ENCODE peak calls at places on chromosomes 4 and X, in four cellular contexts. P is gastrocnemius medialis; D is PC-3; B is effector memory CD4-positive, alpha-beta T cell. J is an unnamed sample.

GRCh38 chr4:164977243-164978164 is at the start of gene TRIM61:
- DNase-seq in D (no peak), P (no peak), B (peak), J (peak)

GRCh38 chr4:38141808-38142500 is 181.8 kb downstream of the PTTG2 start:
- DNase-seq in P (no peak), D (peak), B (no peak), J (no peak)

GRCh38 chr4:150849016-150849415 is 166.1 kb downstream of the LRBA start:
- DNase-seq in D (peak), P (no peak), B (no peak), J (no peak)

GRCh38 chr4:147617173-147617840 is at the start of gene TMEM184C:
- DNase-seq in D (peak), B (peak), P (peak), J (peak)

GRCh38 chr4:168797176-168797575 is 212.9 kb downstream of the CBR4 start:
- DNase-seq in D (peak), B (no peak), P (no peak), J (no peak)

GRCh38 chr4:67452100-67452887 is 93.0 kb downstream of the CENPC start:
- DNase-seq in P (no peak), B (no peak), D (no peak), J (no peak)

GRCh38 chr4:114752404-114752803 is 153.8 kb downstream of the UGT8 start:
- DNase-seq in B (no peak), P (no peak), D (no peak), J (no peak)

GRCh38 chrX:5852941-5853340 is 375.7 kb downstream of the NLGN4X start:
- DNase-seq in D (no peak), B (no peak), P (no peak), J (peak)

GRCh38 chrX:132737743-132738142 is 220.7 kb downstream of the HS6ST2 start:
- DNase-seq in B (no peak), P (no peak), D (peak), J (peak)

GRCh38 chrX:22069586-22069985 is 37.5 kb downstream of the PHEX start:
- DNase-seq in D (no peak), P (no peak), B (no peak), J (no peak)

GRCh38 chr4:123516576-123516975 is 120.0 kb downstream of the SPRY1 start:
- DNase-seq in B (no peak), D (no peak), P (no peak), J (no peak)

GRCh38 chr4:24003476-24003875 is 113.6 kb upstream of the PPARGC1A start:
- DNase-seq in D (no peak), B (no peak), P (no peak), J (no peak)

DNA sequence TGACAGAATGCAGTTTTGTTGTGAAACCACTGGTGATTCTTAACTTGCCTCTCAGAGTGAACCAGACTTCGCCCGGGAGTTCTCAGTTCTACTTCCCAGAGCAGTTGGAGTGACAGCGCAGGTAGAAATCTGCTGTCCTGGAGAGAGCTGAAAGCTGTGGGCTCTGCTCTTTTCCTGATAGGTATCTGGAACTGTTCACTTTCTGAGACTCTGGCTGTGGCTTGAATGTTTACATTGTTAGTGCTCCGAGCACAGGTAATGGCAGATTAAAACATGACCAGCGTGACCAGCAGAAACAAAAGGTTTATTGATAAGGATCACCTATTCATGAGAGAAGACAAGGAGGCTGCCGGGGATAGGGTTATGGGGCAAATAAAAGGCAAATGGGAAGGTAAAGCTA is 360.8 kb downstream of the BMPR1B start:
- DNase-seq in B (no peak), D (no peak), P (no peak), J (no peak)
- H3K27ac ChIP-seq in B (no peak), D (no peak), P (no peak), J (no peak)

GRCh38 chr4:185257086-185257485 is 47.7 kb downstream of the SNX25 start:
- DNase-seq in D (no peak), B (no peak), P (no peak), J (no peak)
- H3K27ac ChIP-seq in D (no peak), B (no peak), P (no peak), J (no peak)

GRCh38 chr4:99379571-99379970 is 27.0 kb upstream of the ADH1C start:
- DNase-seq in B (no peak), P (no peak), D (no peak), J (no peak)

GRCh38 chr4:99382745-99383360 is 30.3 kb upstream of the ADH1C start:
- DNase-seq in D (no peak), B (no peak), P (no peak), J (no peak)

GRCh38 chr4:99381588-99382175 is 29.1 kb upstream of the ADH1C start:
- DNase-seq in D (no peak), P (no peak), B (no peak), J (no peak)

GRCh38 chr4:99383381-99383780 is 30.8 kb upstream of the ADH1C start:
- DNase-seq in D (no peak), B (no peak), P (no peak), J (no peak)

DNA sequence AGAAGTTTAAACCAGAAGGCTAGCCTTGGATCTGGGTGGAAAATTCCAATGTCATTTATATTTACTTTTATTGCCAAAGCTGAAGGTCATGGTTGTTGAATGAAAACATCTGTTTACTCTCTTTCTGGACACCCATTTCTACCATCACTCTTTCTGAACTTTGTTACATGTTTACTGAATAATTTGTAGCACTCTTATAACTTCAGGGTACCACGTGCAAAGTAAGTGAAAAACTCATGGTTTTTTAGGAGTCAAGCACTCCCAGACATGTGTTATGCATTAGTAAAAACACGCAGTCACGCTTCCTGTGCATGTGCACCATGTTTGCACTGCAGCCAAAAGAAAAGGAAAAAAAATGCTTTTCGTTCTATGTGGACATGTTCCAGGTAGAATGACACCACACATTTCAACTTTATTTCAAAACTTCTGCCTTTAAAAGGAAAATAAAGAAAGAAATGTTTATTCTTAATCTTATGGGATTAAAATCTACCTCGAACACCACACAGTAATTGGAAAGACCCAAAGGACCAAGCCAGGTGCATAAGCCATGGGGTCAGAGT is 31.4 kb upstream of the ADH1C start:
- DNase-seq in B (no peak), D (no peak), P (peak), J (peak)
- H3K27ac ChIP-seq in B (no peak), D (no peak), P (peak), J (peak)

DNA sequence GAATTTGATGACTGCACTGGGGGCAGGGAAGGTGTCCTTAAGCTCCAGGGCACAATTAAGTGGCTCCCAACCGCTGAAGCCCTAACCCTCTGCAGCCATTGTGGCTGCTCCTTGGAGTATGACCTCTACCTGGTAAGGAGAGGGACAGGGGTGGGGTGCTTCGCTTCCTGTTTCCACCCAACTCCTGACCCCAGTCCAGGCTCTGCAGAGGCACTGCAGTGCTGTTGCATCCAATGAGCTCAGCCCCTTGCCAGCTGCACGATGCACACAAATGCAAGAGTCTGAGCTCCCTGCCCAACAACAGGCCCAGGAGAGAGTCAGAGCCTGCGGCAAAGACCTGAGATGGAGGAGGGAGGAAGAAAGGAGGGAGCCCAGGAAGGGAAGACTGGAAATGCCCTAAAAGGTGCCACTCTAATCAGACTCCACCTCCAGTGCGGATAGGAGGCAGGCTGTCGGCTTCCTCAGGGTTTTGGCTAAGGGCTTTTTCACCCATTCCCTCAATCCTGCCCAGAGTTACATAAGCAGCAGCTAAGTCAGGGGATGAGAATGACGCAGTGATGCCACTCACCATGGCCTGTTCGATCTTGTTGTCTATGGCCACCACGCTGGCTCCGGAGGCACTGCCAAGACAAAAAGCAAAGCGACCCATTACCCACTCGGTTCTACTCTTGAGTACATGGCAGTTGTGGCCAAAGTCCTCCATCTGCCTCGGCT is 60.1 kb downstream of the TSC22D3 start:
- DNase-seq in P (no peak), B (no peak), D (no peak), J (no peak)
- H3K27ac ChIP-seq in P (peak), B (peak), D (peak), J (peak)

GRCh38 chr4:7382634-7383014 is 52.1 kb downstream of the PSAPL1 start:
- DNase-seq in P (no peak), B (no peak), D (no peak), J (no peak)
- H3K27ac ChIP-seq in P (no peak), B (no peak), D (no peak), J (no peak)

GRCh38 chr4:155705664-155706063 is 39.0 kb downstream of the GUCY1A1 start:
- DNase-seq in B (no peak), P (no peak), D (peak), J (no peak)

GRCh38 chr4:155701827-155702226 is 35.2 kb downstream of the GUCY1A1 start:
- DNase-seq in P (no peak), D (no peak), B (no peak), J (no peak)

GRCh38 chr4:155707251-155707650 is 40.6 kb downstream of the GUCY1A1 start:
- DNase-seq in D (no peak), B (no peak), P (no peak), J (peak)

GRCh38 chr4:155703486-155704227 is 37.0 kb downstream of the GUCY1A1 start:
- DNase-seq in P (no peak), D (peak), B (no peak), J (no peak)

GRCh38 chr4:155704841-155705404 is 38.3 kb downstream of the GUCY1A1 start:
- DNase-seq in P (no peak), D (no peak), B (no peak), J (no peak)
- H3K27ac ChIP-seq in P (no peak), D (no peak), B (no peak), J (no peak)

GRCh38 chr4:119615068-119615744 is 13.4 kb downstream of the PDE5A start:
- DNase-seq in B (no peak), P (no peak), D (no peak), J (no peak)
- H3K27ac ChIP-seq in B (no peak), P (peak), D (no peak), J (no peak)

DNA sequence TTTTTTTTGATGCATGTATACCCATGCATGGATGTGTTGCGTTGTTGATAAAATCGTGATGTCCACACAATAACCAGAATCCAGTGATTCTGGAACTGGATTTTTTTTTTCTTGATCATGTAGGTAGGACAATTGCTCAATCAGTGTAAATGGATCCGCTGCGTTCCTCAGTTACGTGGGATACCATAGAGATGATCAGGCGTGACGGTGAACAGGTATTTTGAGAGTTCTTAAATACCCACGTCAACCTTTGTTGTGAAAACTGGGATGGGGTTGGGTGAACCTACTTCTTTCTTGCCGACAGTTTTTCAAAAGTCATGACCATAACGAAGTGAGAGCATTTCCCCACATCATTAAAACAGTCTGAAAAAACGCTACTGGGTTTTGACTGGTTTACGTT is 913 bp upstream of the SMIM10L2A start:
- DNase-seq in P (no peak), B (no peak), D (no peak), J (no peak)
- H3K27ac ChIP-seq in P (no peak), B (no peak), D (no peak), J (no peak)